ENCODE peak calls at places on chromosomes 11 and 22, in nine cellular contexts. K is T47D; P is endothelial cell; Q is stimulated activated CD4-positive, alpha-beta T cell treated with anti-CD3 and anti-CD28 coated beads, Interleukin-15, amount 100 ng/mL, for 24 hours; N is amniotic stem cell; R is activated CD8-positive, alpha-beta T cell treated with anti-CD3 and anti-CD28 coated beads for 36 hours; H is stimulated activated CD8-positive, alpha-beta memory T cell treated with anti-CD3 and anti-CD28 coated beads, Interleukin-4, amount 100 ng/mL, for 1 hour; Y is H1; O is activated CD4-positive, alpha-beta T cell treated with anti-CD3 and anti-CD28 coated beads for 48 hours. W is an unnamed sample.

GRCh38 chr11:12770966-12771597 is 96.9 kb downstream of the TEAD1 start:
- DNase-seq in R (no peak), H (no peak), N (no peak), Y (no peak), O (no peak), Q (no peak), P (no peak), K (no peak), W (no peak)

GRCh38 chr11:20327377-20327776 is 36.1 kb upstream of the HTATIP2 start:
- DNase-seq in R (no peak), H (no peak), O (no peak), Q (no peak), Y (no peak), K (no peak), N (no peak), P (no peak), W (no peak)

GRCh38 chr11:120894207-120894989 is 129.5 kb upstream of the TBCEL start:
- DNase-seq in H (no peak), O (no peak), Q (no peak), Y (no peak), P (no peak), N (no peak), K (no peak), R (no peak), W (no peak)

GRCh38 chr22:43478621-43479285 is 66.9 kb downstream of the MPPED1 start:
- DNase-seq in Q (no peak), K (no peak), R (no peak), P (no peak), N (no peak), Y (no peak), O (no peak), H (no peak), W (no peak)

GRCh38 chr11:62552931-62553838 is 6.6 kb upstream of the AHNAK start:
- DNase-seq in O (peak; percentile 52), N (peak; percentile 89), P (peak; percentile 51), K (peak; percentile 96), H (no peak), Y (peak; percentile 73), R (peak; percentile 54), Q (peak; percentile 59), W (peak; percentile 63)

GRCh38 chr11:112355726-112356125 is 95.1 kb upstream of the PLET1 start:
- DNase-seq in N (no peak), K (no peak), Y (peak; percentile 17), H (no peak), Q (peak; percentile 19), P (peak; percentile 27), R (peak; percentile 24), O (peak; percentile 15), W (peak; percentile 40)

GRCh38 chr11:3087821-3088800 is 30.9 kb upstream of the CARS1 start:
- DNase-seq in H (no peak), R (no peak), N (no peak), P (no peak), Q (no peak), Y (no peak), O (no peak), K (no peak), W (no peak)

GRCh38 chr11:76155455-76156232 is 50.7 kb downstream of the WNT11 start:
- DNase-seq in H (no peak), Q (no peak), Y (no peak), K (no peak), N (no peak), P (no peak), R (no peak), O (no peak), W (no peak)

GRCh38 chr11:65791719-65792213 is 4.9 kb downstream of the OVOL1 start:
- DNase-seq in Y (no peak), O (peak; percentile 79), R (peak; percentile 89), H (no peak), N (no peak), P (no peak), Q (peak; percentile 75), K (no peak), W (no peak)

GRCh38 chr11:2777871-2778629 is 78.3 kb upstream of the KCNQ1OT1 start:
- DNase-seq in H (no peak), Q (no peak), K (no peak), P (peak; percentile 3), Y (no peak), R (no peak), N (no peak), O (peak; percentile 0), W (peak; percentile 36)

GRCh38 chr11:1929621-1930447 is 10.3 kb downstream of the TNNT3 start:
- DNase-seq in N (no peak), O (no peak), H (no peak), P (no peak), Q (no peak), R (no peak), Y (no peak), K (no peak), W (no peak)

W was measured in K562.